ENCODE peak calls at places on chromosomes 1 and 21, in four cellular contexts. J is H1, T is A549, X is upper lobe of right lung. Z is an unnamed sample.

GRCh38 chr1:172905452-172905851 is 145.3 kb downstream of the TNFSF18 start:
- DNase-seq in T (no peak), X (no peak), J (no peak), Z (no peak)

GRCh38 chr1:245294021-245294420 is 139.2 kb downstream of the KIF26B start:
- DNase-seq in X (no peak), T (no peak), J (no peak), Z (no peak)

GRCh38 chr1:3336641-3337621 is 117.5 kb upstream of the ARHGEF16 start:
- DNase-seq in T (no peak), X (no peak), J (no peak), Z (no peak)

GRCh38 chr21:42227909-42228708 is 9.2 kb downstream of the ABCG1 start:
- DNase-seq in X (peak; percentile 91), T (peak; percentile 78), J (no peak), Z (peak; percentile 66)

GRCh38 chr1:10967105-10967504 is 45.3 kb upstream of the TARDBP start:
- DNase-seq in T (no peak), J (no peak), X (no peak), Z (no peak)

GRCh38 chr1:17976843-17977242 is 130.8 kb upstream of the IGSF21 start:
- DNase-seq in X (no peak), J (no peak), T (no peak), Z (no peak)

GRCh38 chr1:25245809-25246599 is 1.2 kb downstream of the RSRP1 start:
- DNase-seq in J (no peak), X (no peak), T (peak; percentile 49), Z (no peak)

GRCh38 chr1:180444522-180444921 is 57.9 kb downstream of the ACBD6 start:
- DNase-seq in X (no peak), J (no peak), T (no peak), Z (no peak)

GRCh38 chr1:23809751-23810171 is 9.2 kb upstream of the GALE start:
- DNase-seq in J (no peak), T (peak; percentile 69), X (peak; percentile 91), Z (no peak)

GRCh38 chr1:78263459-78263858 is 217.7 kb downstream of the GIPC2 start:
- DNase-seq in T (no peak), J (no peak), X (no peak), Z (no peak)

GRCh38 chr1:78263946-78264345 is 218.2 kb downstream of the GIPC2 start:
- DNase-seq in J (no peak), X (no peak), T (no peak), Z (no peak)

DNA sequence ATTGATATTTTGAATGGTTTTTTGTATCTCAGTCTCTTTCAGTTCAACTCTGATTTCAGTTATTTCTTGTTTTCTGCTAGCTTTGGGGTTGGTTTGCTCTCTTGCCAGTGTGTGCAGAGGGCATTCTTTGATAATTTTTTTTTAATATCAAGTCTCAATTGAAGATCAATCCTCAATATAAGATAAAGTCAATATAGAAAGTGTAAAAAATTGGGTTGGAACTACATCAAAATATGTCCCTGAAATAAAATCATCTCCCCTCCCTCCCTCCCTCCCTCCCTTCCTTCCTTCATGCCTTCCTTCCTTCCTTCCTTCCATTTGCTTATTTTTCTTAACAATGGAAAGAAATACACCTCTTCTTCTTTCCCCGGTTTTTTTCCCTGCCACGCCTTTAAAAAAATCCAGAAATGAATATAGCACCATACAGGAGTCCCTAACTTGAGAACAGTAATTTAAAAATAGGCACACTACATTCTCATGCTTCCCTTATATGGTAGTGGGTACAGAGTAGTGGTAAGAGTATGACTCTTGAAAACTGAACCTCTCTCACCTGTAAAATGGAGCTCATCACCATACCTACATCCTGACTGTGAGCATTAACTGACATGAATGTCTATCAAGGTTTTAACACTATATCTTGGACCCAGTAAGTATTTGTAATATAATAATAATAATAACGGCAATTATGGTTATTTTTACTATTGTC is 221.9 kb downstream of the GIPC2 start:
- DNase-seq in J (no peak), X (no peak), T (no peak), Z (no peak)
- H3K4me3 ChIP-seq in J (no peak overlapping the region), X (no peak overlapping the region), T (no peak overlapping the region), Z (no peak overlapping the region)

DNA sequence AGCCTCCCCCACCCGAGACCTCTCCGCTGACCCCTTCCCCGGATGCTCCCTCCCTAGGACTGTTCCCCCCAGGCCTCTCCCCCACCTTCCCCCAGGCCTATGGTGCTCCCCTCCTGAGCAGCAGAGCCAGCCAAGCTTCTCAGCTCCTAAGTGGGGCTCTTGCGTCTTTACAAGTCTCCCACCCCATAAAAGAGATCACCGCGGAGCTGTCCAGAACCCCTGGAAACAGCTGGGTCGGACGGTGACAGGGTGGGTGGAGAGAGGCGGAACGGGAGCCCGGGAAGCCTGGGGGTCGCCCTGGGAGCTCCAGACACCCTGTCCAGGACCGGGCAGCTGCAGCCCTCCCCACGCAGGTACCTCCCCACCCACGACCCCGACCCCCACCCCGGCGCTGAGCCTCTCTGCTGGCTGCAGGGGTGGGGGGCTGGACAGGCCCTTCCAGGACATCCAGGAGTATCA is 61.2 kb downstream of the WNT9A start:
- DNase-seq in J (no peak), T (no peak), X (peak; percentile 57), Z (no peak)
- H3K4me3 ChIP-seq in J (no peak overlapping the region), T (no peak overlapping the region), X (peak overlapping the region; percentile 57), Z (peak overlapping the region; percentile 10)

DNA sequence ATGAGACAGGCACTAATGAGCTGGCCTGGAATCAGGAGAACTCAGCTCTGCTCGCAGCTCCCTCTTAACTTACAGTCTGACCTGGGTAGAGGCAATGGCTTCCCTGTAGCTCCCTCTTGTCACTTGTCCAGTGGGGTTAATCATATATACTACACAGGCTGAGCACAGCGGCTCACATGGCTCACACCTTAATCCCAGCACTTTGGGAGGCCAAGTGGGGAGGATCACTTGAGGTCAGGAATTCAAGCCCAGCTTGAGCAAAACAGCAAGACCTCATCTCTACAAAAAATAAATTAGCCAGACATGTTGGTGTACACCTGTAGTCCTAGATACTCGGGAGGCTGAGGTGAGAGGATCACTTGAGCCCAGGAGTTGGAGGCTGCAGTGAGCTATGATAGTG is 4.2 kb downstream of the S100A6 start:
- DNase-seq in J (no peak), T (no peak), X (peak; percentile 15), Z (no peak)
- H3K4me3 ChIP-seq in J (no peak overlapping the region), T (no peak overlapping the region), X (no peak overlapping the region), Z (no peak overlapping the region)

GRCh38 chr1:193069748-193070394 is 10.5 kb downstream of the RO60 start:
- DNase-seq in X (no peak), T (peak; percentile 39), J (no peak), Z (no peak)

GRCh38 chr1:193066606-193067005 is 7.2 kb downstream of the RO60 start:
- DNase-seq in J (no peak), T (no peak), X (no peak), Z (no peak)

GRCh38 chr1:193070942-193071341 is 11.5 kb downstream of the RO60 start:
- DNase-seq in J (no peak), X (no peak), T (no peak), Z (no peak)

GRCh38 chr1:193068013-193068412 is 8.6 kb downstream of the RO60 start:
- DNase-seq in J (no peak), T (no peak), X (no peak), Z (no peak)

DNA sequence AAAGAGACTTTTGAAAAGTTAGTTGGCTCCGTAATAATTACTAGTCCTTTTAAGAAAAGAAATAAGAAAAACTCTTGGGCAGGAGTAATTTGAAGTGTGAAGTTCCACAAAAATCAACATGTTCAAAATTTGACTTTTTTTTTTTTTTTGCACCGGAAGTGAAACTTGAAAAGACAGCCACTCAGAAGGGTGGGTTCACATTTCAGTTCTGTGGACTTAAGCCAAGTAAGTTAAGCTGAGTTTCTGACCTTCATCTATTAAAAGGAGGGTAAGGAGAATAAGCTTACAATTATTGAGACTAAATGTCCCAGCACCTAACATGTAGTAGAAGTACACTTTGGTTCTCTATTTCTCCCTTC is 11.0 kb downstream of the RO60 start:
- DNase-seq in T (no peak), X (no peak), J (no peak), Z (no peak)
- H3K4me3 ChIP-seq in T (no peak overlapping the region), X (no peak overlapping the region), J (no peak overlapping the region), Z (no peak overlapping the region)

GRCh38 chr1:84995484-84996334 is 1.2 kb downstream of the MCOLN2 start:
- DNase-seq in J (no peak), X (no peak), T (no peak), Z (no peak)
- H3K4me3 ChIP-seq in J (no peak overlapping the region), X (peak overlapping the region; percentile 65), T (no peak overlapping the region), Z (no peak overlapping the region)

DNA sequence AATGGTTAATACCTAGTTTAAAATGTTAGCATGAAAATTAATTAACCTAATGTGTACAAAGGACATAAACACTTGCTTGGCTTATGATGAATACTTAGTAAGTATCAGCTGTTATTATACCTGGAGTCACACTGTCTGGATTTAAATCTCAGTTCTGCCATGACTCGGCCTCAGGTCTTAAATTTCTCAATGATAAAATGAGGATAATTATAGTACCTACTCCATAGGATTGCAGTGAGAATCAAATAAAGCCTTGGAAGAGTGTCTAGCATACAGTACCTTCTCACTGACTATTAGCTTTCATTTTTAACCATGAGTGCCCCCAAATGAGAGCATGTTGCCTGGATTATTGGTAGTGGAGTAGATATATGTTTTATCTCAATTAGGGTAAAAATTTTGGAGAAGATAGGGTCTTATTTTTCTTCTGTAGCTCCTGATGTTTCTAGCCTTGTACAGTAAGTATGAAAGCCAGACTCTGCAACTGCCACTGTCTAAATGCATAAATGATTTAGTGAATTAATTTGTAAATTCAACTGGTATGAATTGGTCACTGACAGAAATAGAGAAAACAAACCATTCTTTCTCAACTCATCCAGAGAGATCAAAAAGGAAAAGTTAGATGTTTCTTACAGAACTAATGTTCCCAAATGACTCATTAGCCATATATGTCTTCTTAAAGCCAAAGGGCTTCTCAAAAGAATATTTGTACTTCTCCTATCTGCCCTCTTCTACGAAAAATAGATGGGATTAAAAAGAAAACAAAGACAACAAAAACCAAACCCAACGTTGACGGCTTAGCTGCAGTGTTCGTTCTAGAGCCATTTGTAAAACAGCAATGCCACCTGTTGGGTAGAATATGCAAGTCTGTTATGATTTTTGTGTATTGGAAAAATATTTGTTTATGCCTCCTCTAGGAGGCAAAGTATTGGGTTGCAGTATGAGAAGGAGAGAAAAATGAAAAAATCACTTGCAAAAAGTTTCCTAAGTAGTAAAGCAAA is 53.8 kb upstream of the MROH9 start:
- DNase-seq in T (no peak), J (no peak), X (no peak), Z (no peak)
- H3K4me3 ChIP-seq in T (no peak overlapping the region), J (no peak overlapping the region), X (peak overlapping the region; percentile 6), Z (no peak overlapping the region)

GRCh38 chr1:21332691-21333449 is 42.6 kb upstream of the ECE1 start:
- DNase-seq in J (no peak), X (no peak), T (no peak), Z (no peak)
- H3K4me3 ChIP-seq in J (no peak overlapping the region), X (no peak overlapping the region), T (no peak overlapping the region), Z (no peak overlapping the region)

Z was measured in NT2/D1.